ENCODE peak calls at places on chromosomes 3 and 15, in four cellular contexts. One of them, this sample, is unnamed.

GRCh38 chr15:45120081-45120972 is 6.2 kb downstream of the DUOXA2 start:
- DNase-seq in A549: no peak
- DNase-seq in transverse colon: no peak
- DNase-seq in prostate gland: no peak
- DNase-seq in this sample: no peak

GRCh38 chr3:175121225-175121624 is 262.1 kb downstream of the NAALADL2 start:
- DNase-seq in A549: no peak
- DNase-seq in transverse colon: peak; percentile 14
- DNase-seq in prostate gland: no peak
- DNase-seq in this sample: no peak

GRCh38 chr15:100717596-100717995 is 115.2 kb downstream of the ASB7 start:
- DNase-seq in A549: no peak
- DNase-seq in transverse colon: no peak
- DNase-seq in prostate gland: no peak
- DNase-seq in this sample: no peak

GRCh38 chr15:42695527-42696071 is 41.3 kb downstream of the CDAN1 start:
- DNase-seq in A549: no peak
- DNase-seq in transverse colon: no peak
- DNase-seq in prostate gland: no peak
- DNase-seq in this sample: no peak

GRCh38 chr3:129474986-129475804 is 35.2 kb downstream of the IFT122 start:
- DNase-seq in A549: no peak
- DNase-seq in transverse colon: no peak
- DNase-seq in prostate gland: no peak
- DNase-seq in this sample: no peak

GRCh38 chr3:4807381-4808280 is 171.6 kb upstream of the BHLHE40 start:
- DNase-seq in A549: no peak
- DNase-seq in transverse colon: no peak
- DNase-seq in prostate gland: no peak
- DNase-seq in this sample: no peak

GRCh38 chr3:21835266-21835665 is 84.3 kb upstream of the ZNF385D start:
- DNase-seq in A549: no peak
- DNase-seq in transverse colon: no peak
- DNase-seq in prostate gland: no peak
- DNase-seq in this sample: no peak

GRCh38 chr15:44298878-44299277 is 10.4 kb downstream of the GOLM2 start:
- DNase-seq in A549: peak; percentile 14
- DNase-seq in transverse colon: no peak
- DNase-seq in prostate gland: no peak
- DNase-seq in this sample: no peak

GRCh38 chr3:14509796-14510100 is 30.4 kb downstream of the GRIP2 start:
- DNase-seq in A549: no peak
- DNase-seq in transverse colon: no peak
- DNase-seq in prostate gland: no peak
- DNase-seq in this sample: no peak

GRCh38 chr3:29693863-29694262 is 413.0 kb downstream of the RBMS3 start:
- DNase-seq in A549: peak; percentile 33
- DNase-seq in transverse colon: no peak
- DNase-seq in prostate gland: no peak
- DNase-seq in this sample: no peak

GRCh38 chr3:171282041-171282440 is 178.2 kb downstream of the TNIK start:
- DNase-seq in A549: no peak
- DNase-seq in transverse colon: no peak
- DNase-seq in prostate gland: no peak
- DNase-seq in this sample: no peak

GRCh38 chr3:7684193-7684592 is 817.4 kb upstream of the LMCD1 start:
- DNase-seq in A549: no peak
- DNase-seq in transverse colon: no peak
- DNase-seq in prostate gland: no peak
- DNase-seq in this sample: no peak

GRCh38 chr3:101167341-101167740 is 153.0 kb downstream of the IMPG2 start:
- DNase-seq in A549: no peak
- DNase-seq in transverse colon: no peak
- DNase-seq in prostate gland: no peak
- DNase-seq in this sample: no peak

GRCh38 chr3:185763347-185764010 is 61.4 kb downstream of the IGF2BP2 start:
- DNase-seq in A549: no peak
- DNase-seq in transverse colon: no peak
- DNase-seq in prostate gland: no peak
- DNase-seq in this sample: no peak

GRCh38 chr3:156251424-156251823 is 131.0 kb downstream of the KCNAB1 start:
- DNase-seq in A549: no peak
- DNase-seq in transverse colon: no peak
- DNase-seq in prostate gland: no peak
- DNase-seq in this sample: no peak

GRCh38 chr3:167304077-167304476 is 76.0 kb downstream of the ZBBX start:
- DNase-seq in A549: no peak
- DNase-seq in transverse colon: no peak
- DNase-seq in prostate gland: no peak
- DNase-seq in this sample: no peak

GRCh38 chr15:40828447-40829036 is at the start of gene PPP1R14D:
- DNase-seq in A549: no peak
- DNase-seq in transverse colon: peak; percentile 88
- DNase-seq in prostate gland: no peak
- DNase-seq in this sample: no peak

GRCh38 chr3:156525808-156526207 is 29.1 kb downstream of the SSR3 start:
- DNase-seq in A549: no peak
- DNase-seq in transverse colon: no peak
- DNase-seq in prostate gland: no peak
- DNase-seq in this sample: no peak

GRCh38 chr3:196440041-196440537 is 7.9 kb upstream of the UBXN7 start:
- DNase-seq in A549: no peak
- DNase-seq in transverse colon: no peak
- DNase-seq in prostate gland: no peak
- DNase-seq in this sample: no peak

GRCh38 chr3:24270744-24271143 is 223.9 kb downstream of the THRB start:
- DNase-seq in A549: no peak
- DNase-seq in transverse colon: no peak
- DNase-seq in prostate gland: no peak
- DNase-seq in this sample: no peak

GRCh38 chr15:68379759-68380290 is 52.1 kb downstream of the ITGA11 start:
- DNase-seq in A549: no peak
- DNase-seq in transverse colon: no peak
- DNase-seq in prostate gland: peak; percentile 0
- DNase-seq in this sample: no peak

GRCh38 chr3:179438836-179439235 is 12.4 kb downstream of the GNB4 start:
- DNase-seq in A549: no peak
- DNase-seq in transverse colon: no peak
- DNase-seq in prostate gland: no peak
- DNase-seq in this sample: no peak

GRCh38 chr15:51380999-51381806 is 39.7 kb downstream of the GLDN start:
- DNase-seq in A549: peak; percentile 72
- DNase-seq in transverse colon: peak; percentile 46
- DNase-seq in prostate gland: peak; percentile 15
- DNase-seq in this sample: no peak

GRCh38 chr3:65672876-65673815 is 365.6 kb downstream of the MAGI1 start:
- DNase-seq in A549: peak; percentile 9
- DNase-seq in transverse colon: peak; percentile 40
- DNase-seq in prostate gland: peak; percentile 17
- DNase-seq in this sample: no peak

GRCh38 chr3:15295506-15295905 is 36.9 kb downstream of the SH3BP5 start:
- DNase-seq in A549: no peak
- DNase-seq in transverse colon: no peak
- DNase-seq in prostate gland: no peak
- DNase-seq in this sample: no peak

GRCh38 chr15:81049835-81050234 is 49.1 kb downstream of the TLNRD1 start:
- DNase-seq in A549: no peak
- DNase-seq in transverse colon: no peak
- DNase-seq in prostate gland: no peak
- DNase-seq in this sample: no peak

GRCh38 chr3:52829482-52829881 is 990 bp downstream of the ITIH4 start:
- DNase-seq in A549: no peak
- DNase-seq in transverse colon: no peak
- DNase-seq in prostate gland: no peak
- DNase-seq in this sample: no peak

GRCh38 chr3:188979236-188979635 is 192.5 kb upstream of the TPRG1 start:
- DNase-seq in A549: no peak
- DNase-seq in transverse colon: no peak
- DNase-seq in prostate gland: no peak
- DNase-seq in this sample: no peak

GRCh38 chr3:17027344-17027743 is 142.6 kb downstream of the PLCL2 start:
- DNase-seq in A549: no peak
- DNase-seq in transverse colon: no peak
- DNase-seq in prostate gland: no peak
- DNase-seq in this sample: no peak

GRCh38 chr15:90883971-90884718 is at the start of gene FES:
- DNase-seq in A549: no peak
- DNase-seq in transverse colon: peak; percentile 64
- DNase-seq in prostate gland: no peak
- DNase-seq in this sample: no peak

GRCh38 chr15:25903024-25903581 is 40.0 kb upstream of the ATP10A start:
- DNase-seq in A549: no peak
- DNase-seq in transverse colon: no peak
- DNase-seq in prostate gland: no peak
- DNase-seq in this sample: no peak

GRCh38 chr3:65927576-65927975 is 111.1 kb downstream of the MAGI1 start:
- DNase-seq in A549: no peak
- DNase-seq in transverse colon: no peak
- DNase-seq in prostate gland: no peak
- DNase-seq in this sample: no peak

GRCh38 chr3:45664558-45664957 is 24.6 kb upstream of the SACM1L start:
- DNase-seq in A549: no peak
- DNase-seq in transverse colon: peak; percentile 53
- DNase-seq in prostate gland: peak; percentile 74
- DNase-seq in this sample: no peak

GRCh38 chr3:150528359-150528797 is 17.9 kb downstream of the SERP1 start:
- DNase-seq in A549: no peak
- DNase-seq in transverse colon: no peak
- DNase-seq in prostate gland: no peak
- DNase-seq in this sample: peak; percentile 30

GRCh38 chr15:37872661-37873060 is 61.8 kb upstream of the TMCO5A start:
- DNase-seq in A549: no peak
- DNase-seq in transverse colon: no peak
- DNase-seq in prostate gland: no peak
- DNase-seq in this sample: no peak
- H3K27ac ChIP-seq in A549: no peak overlapping the region
- H3K27ac ChIP-seq in transverse colon: no peak overlapping the region
- H3K27ac ChIP-seq in prostate gland: no peak overlapping the region
- H3K27ac ChIP-seq in this sample: peak overlapping the region; percentile 84

GRCh38 chr3:43320288-43320687 is 33.9 kb downstream of the SNRK start:
- DNase-seq in A549: no peak
- DNase-seq in transverse colon: no peak
- DNase-seq in prostate gland: no peak
- DNase-seq in this sample: no peak
- H3K27ac ChIP-seq in A549: no peak overlapping the region
- H3K27ac ChIP-seq in transverse colon: no peak overlapping the region
- H3K27ac ChIP-seq in prostate gland: no peak overlapping the region
- H3K27ac ChIP-seq in this sample: no peak overlapping the region

DNA sequence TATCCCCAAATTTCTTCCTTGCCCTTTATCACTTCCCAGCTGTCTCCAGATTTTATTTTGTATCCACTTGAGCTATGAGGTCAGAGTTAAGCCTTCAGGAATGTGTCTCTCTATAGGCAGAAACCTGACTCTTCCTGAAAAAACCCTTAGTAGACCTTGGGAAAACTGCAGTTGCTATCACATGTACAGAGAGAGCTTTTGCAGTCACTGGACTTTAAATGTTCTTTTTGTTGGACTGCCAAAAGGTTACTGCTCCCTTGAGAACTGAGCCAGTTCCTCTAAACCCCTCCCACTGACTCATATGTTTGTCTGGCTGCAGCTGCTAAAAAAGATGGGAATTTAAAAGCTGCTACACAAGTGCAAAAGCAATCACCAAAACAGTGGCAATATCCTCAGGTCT is 169.1 kb upstream of the CCDC54 start:
- DNase-seq in A549: peak; percentile 35
- DNase-seq in transverse colon: no peak
- DNase-seq in prostate gland: peak; percentile 35
- DNase-seq in this sample: no peak
- H3K27ac ChIP-seq in A549: peak overlapping the region; percentile 61
- H3K27ac ChIP-seq in transverse colon: peak overlapping the region; percentile 42
- H3K27ac ChIP-seq in prostate gland: peak overlapping the region; percentile 39
- H3K27ac ChIP-seq in this sample: no peak overlapping the region

GRCh38 chr15:75029378-75030022 is 6.1 kb downstream of the PPCDC start:
- DNase-seq in A549: peak; percentile 94
- DNase-seq in transverse colon: peak; percentile 95
- DNase-seq in prostate gland: peak; percentile 87
- DNase-seq in this sample: peak; percentile 87
- H3K27ac ChIP-seq in A549: peak overlapping the region; percentile 70
- H3K27ac ChIP-seq in transverse colon: peak overlapping the region; percentile 36
- H3K27ac ChIP-seq in prostate gland: no peak overlapping the region
- H3K27ac ChIP-seq in this sample: peak overlapping the region; percentile 92

This sample was measured in SK-N-MC.